ENCODE peak calls at places on chromosomes 3 and 15, in five cellular contexts. K is M059J; O is MV-4-11; L is stimulated activated CD4-positive, alpha-beta T cell treated with anti-CD3 and anti-CD28 coated beads, Interleukin-4, amount 100 ng/mL, for 24 hours; R is esophagus squamous epithelium. D is an unnamed sample.

GRCh38 chr3:8458235-8458634 is 43.4 kb upstream of the LMCD1 start:
- DNase-seq in K (peak), O (no peak), L (no peak), R (no peak), D (no peak)

GRCh38 chr3:12692444-12692843 is 28.5 kb upstream of the RAF1 start:
- DNase-seq in K (no peak), O (no peak), L (no peak), R (no peak), D (no peak)

GRCh38 chr3:48997714-48998637 is 7.9 kb downstream of the P4HTM start:
- DNase-seq in K (no peak), O (no peak), L (no peak), R (no peak), D (no peak)

GRCh38 chr3:123036352-123037014 is 8.9 kb upstream of the SEMA5B start:
- DNase-seq in K (peak), O (peak), L (no peak), R (no peak), D (no peak)

GRCh38 chr3:193130576-193130975 is 110.4 kb upstream of the PLAAT1 start:
- DNase-seq in K (no peak), O (no peak), L (no peak), R (no peak), D (no peak)

GRCh38 chr3:172622916-172623700 is 87.8 kb downstream of the NCEH1 start:
- DNase-seq in K (peak), O (no peak), L (peak), R (no peak), D (peak)

GRCh38 chr3:32175607-32176197 is 62.8 kb upstream of the CMTM8 start:
- DNase-seq in K (peak), O (peak), L (peak), R (no peak), D (peak)

GRCh38 chr15:31280037-31280830 is 46.4 kb upstream of the KLF13 start:
- DNase-seq in K (no peak), O (no peak), L (no peak), R (no peak), D (no peak)

GRCh38 chr3:111666041-111666735 is 71.0 kb upstream of the ZBED2 start:
- DNase-seq in K (peak), O (no peak), L (no peak), R (no peak), D (peak)

GRCh38 chr15:66423149-66423548 is 36.4 kb downstream of the MAP2K1 start:
- DNase-seq in K (no peak), O (no peak), L (no peak), R (no peak), D (no peak)

GRCh38 chr3:177487635-177488186 is 290.4 kb upstream of the TBL1XR1 start:
- DNase-seq in K (no peak), O (no peak), L (no peak), R (no peak), D (no peak)

D was measured in activated CD4-positive, alpha-beta memory T cell treated with anti-CD3 and anti-CD28 coated beads for 36 hours.